ENCODE peak calls at places on chromosomes 6 and 20, in eight cellular contexts. B is GM20000; P is stimulated activated CD8-positive, alpha-beta memory T cell treated with anti-CD3 and anti-CD28 coated beads, Interleukin-12 subunit alpha, Interleukin-12 subunit beta, amount 100 ng/mL, for 4 hours; E is HAP-1; N is MV-4-11; H is globus pallidus; Y is posterior vena cava; K is NAMALWA. G is an unnamed sample.

GRCh38 chr6:36722879-36723278 is 25.3 kb downstream of the RAB44 start:
- DNase-seq in B (no peak), P (no peak), E (no peak), N (no peak), H (no peak), Y (no peak), K (no peak), G (no peak)

GRCh38 chr6:15672291-15672690 is 9.5 kb upstream of the DTNBP1 start:
- DNase-seq in B (no peak), P (no peak), E (no peak), N (peak), H (no peak), Y (no peak), K (no peak), G (peak)

GRCh38 chr6:113361014-113361645 is 496.0 kb upstream of the MARCKS start:
- DNase-seq in B (no peak), P (no peak), E (peak), N (no peak), H (no peak), Y (no peak), K (no peak), G (no peak)

GRCh38 chr6:156021746-156022396 is 566.2 kb upstream of the NOX3 start:
- DNase-seq in B (no peak), P (no peak), E (no peak), N (no peak), H (no peak), Y (no peak), K (no peak), G (no peak)

GRCh38 chr6:121504227-121504626 is 68.8 kb downstream of the GJA1 start:
- DNase-seq in B (no peak), P (no peak), E (no peak), N (peak), H (no peak), Y (no peak), K (peak), G (peak)

GRCh38 chr6:16238057-16238657 is at the start of gene GMPR:
- DNase-seq in B (peak), P (peak), E (peak), N (peak), H (no peak), Y (peak), K (no peak), G (peak)

GRCh38 chr6:54758340-54758739 is 88.2 kb upstream of the FAM83B start:
- DNase-seq in B (no peak), P (no peak), E (no peak), N (no peak), H (no peak), Y (no peak), K (no peak), G (no peak)

GRCh38 chr6:53986165-53986720 is 125.0 kb upstream of the MLIP start:
- DNase-seq in B (peak), P (no peak), E (peak), N (no peak), H (no peak), Y (no peak), K (peak), G (peak)

GRCh38 chr20:41632896-41633295 is 14.7 kb upstream of the CHD6 start:
- DNase-seq in B (no peak), P (no peak), E (no peak), N (peak), H (no peak), Y (no peak), K (no peak), G (peak)

GRCh38 chr20:19699132-19699971 is 58.7 kb upstream of the RIN2 start:
- DNase-seq in B (no peak), P (no peak), E (no peak), N (no peak), H (no peak), Y (no peak), K (no peak), G (no peak)

GRCh38 chr6:92495246-92495645 is 924.1 kb downstream of the EPHA7 start:
- DNase-seq in B (no peak), P (no peak), E (peak), N (no peak), H (no peak), Y (no peak), K (no peak), G (no peak)

GRCh38 chr6:83490177-83490576 is 22.2 kb upstream of the PRSS35 start:
- DNase-seq in B (no peak), P (no peak), E (peak), N (no peak), H (no peak), Y (no peak), K (no peak), G (no peak)